ENCODE peak calls at places on chromosome 9, in eight cellular contexts. D is mammary epithelial cell; G is epithelial cell of esophagus; K is activated naive CD8-positive, alpha-beta T cell treated with anti-CD3 and anti-CD28 coated beads, Interleukin-2, amount 50 U/mL, for 24 hours; V is naive thymus-derived CD4-positive, alpha-beta T cell; Z is LoVo; R is HS-27A; H is M059J. N is an unnamed sample.

GRCh38 chr9:3960661-3961144 is 339.2 kb downstream of the GLIS3 start:
- DNase-seq in D (peak), G (peak), K (no peak), V (no peak), Z (no peak), R (no peak), H (peak), N (no peak)

GRCh38 chr9:133976888-133977287 is 15.2 kb downstream of the VAV2 start:
- DNase-seq in D (no peak), G (no peak), K (no peak), V (no peak), Z (no peak), R (no peak), H (no peak), N (no peak)

GRCh38 chr9:90665072-90665471 is 22.4 kb upstream of the DIRAS2 start:
- DNase-seq in D (no peak), G (no peak), K (no peak), V (no peak), Z (no peak), R (no peak), H (no peak), N (no peak)

GRCh38 chr9:29456940-29457339 is 1883.7 kb upstream of the C9orf72 start:
- DNase-seq in D (peak), G (peak), K (no peak), V (no peak), Z (no peak), R (no peak), H (peak), N (no peak)

GRCh38 chr9:95142728-95143127 is 174.8 kb downstream of the FANCC start:
- DNase-seq in D (no peak), G (no peak), K (no peak), V (no peak), Z (no peak), R (no peak), H (no peak), N (no peak)

GRCh38 chr9:84860423-84861115 is 191.0 kb downstream of the NTRK2 start:
- DNase-seq in D (no peak), G (no peak), K (no peak), V (no peak), Z (no peak), R (no peak), H (no peak), N (no peak)

GRCh38 chr9:38226491-38226951 is 157.5 kb upstream of the SHB start:
- DNase-seq in D (no peak), G (no peak), K (no peak), V (peak), Z (no peak), R (no peak), H (peak), N (no peak)

GRCh38 chr9:130143974-130144373 is 28.2 kb upstream of the NCS1 start:
- DNase-seq in D (no peak), G (no peak), K (peak), V (no peak), Z (no peak), R (no peak), H (peak), N (no peak)

GRCh38 chr9:87798276-87798833 is 72.4 kb downstream of the CTSL start:
- DNase-seq in D (no peak), G (no peak), K (no peak), V (no peak), Z (no peak), R (no peak), H (no peak), N (peak)

GRCh38 chr9:130414910-130415746 is 29.6 kb upstream of the ASS1 start:
- DNase-seq in D (no peak), G (no peak), K (no peak), V (no peak), Z (no peak), R (no peak), H (no peak), N (no peak)

GRCh38 chr9:2816476-2817141 is 27.3 kb downstream of the PUM3 start:
- DNase-seq in D (no peak), G (peak), K (no peak), V (no peak), Z (no peak), R (no peak), H (peak), N (no peak)

GRCh38 chr9:110027624-110028023 is 180.3 kb downstream of the C9orf152 start:
- DNase-seq in D (no peak), G (no peak), K (no peak), V (no peak), Z (no peak), R (no peak), H (peak), N (no peak)

GRCh38 chr9:97752274-97752673 is 55.1 kb upstream of the XPA start:
- DNase-seq in D (no peak), G (peak), K (no peak), V (no peak), Z (no peak), R (no peak), H (no peak), N (no peak)

GRCh38 chr9:115649991-115650472 is 503.6 kb upstream of the PAPPA start:
- DNase-seq in D (no peak), G (no peak), K (no peak), V (no peak), Z (no peak), R (no peak), H (peak), N (no peak)